ENCODE peak calls at places on chromosomes 4 and X, in four cellular contexts. E, Q, S and T are unnamed samples.

GRCh38 chrX:39012561-39013209 is 211.4 kb downstream of the MID1IP1 start:
- DNase-seq in E (no peak), Q (peak; percentile 63), S (no peak), T (no peak)

GRCh38 chr4:99507349-99507748 is 3.5 kb upstream of the C4orf17 start:
- DNase-seq in E (no peak), Q (no peak), S (no peak), T (no peak)

GRCh38 chr4:124948976-124949597 is 236.6 kb upstream of the ANKRD50 start:
- DNase-seq in E (no peak), Q (peak; percentile 90), S (no peak), T (no peak)

GRCh38 chr4:100962698-100963097 is 384.6 kb downstream of the PPP3CA start:
- DNase-seq in E (no peak), Q (no peak), S (no peak), T (no peak)

GRCh38 chr4:16122225-16122624 is 38.4 kb upstream of the PROM1 start:
- DNase-seq in E (no peak), Q (no peak), S (no peak), T (no peak)

GRCh38 chrX:96407043-96407442 is 277.6 kb upstream of the DIAPH2 start:
- DNase-seq in E (no peak), Q (peak; percentile 29), S (peak; percentile 4), T (no peak)

GRCh38 chr4:92231511-92231910 is 72.3 kb upstream of the GRID2 start:
- DNase-seq in E (no peak), Q (peak; percentile 24), S (no peak), T (no peak)

GRCh38 chr4:173334085-173334890 is at the start of gene HMGB2:
- DNase-seq in E (peak; percentile 100), Q (peak; percentile 100), S (peak; percentile 93), T (peak; percentile 95)

GRCh38 chr4:95156452-95156765 is 392.4 kb downstream of the UNC5C start:
- DNase-seq in E (no peak), Q (no peak), S (no peak), T (no peak)

GRCh38 chrX:154486052-154486395 is 391 bp downstream of the UBL4A start:
- DNase-seq in E (no peak), Q (no peak), S (peak; percentile 6), T (peak; percentile 30)

DNA sequence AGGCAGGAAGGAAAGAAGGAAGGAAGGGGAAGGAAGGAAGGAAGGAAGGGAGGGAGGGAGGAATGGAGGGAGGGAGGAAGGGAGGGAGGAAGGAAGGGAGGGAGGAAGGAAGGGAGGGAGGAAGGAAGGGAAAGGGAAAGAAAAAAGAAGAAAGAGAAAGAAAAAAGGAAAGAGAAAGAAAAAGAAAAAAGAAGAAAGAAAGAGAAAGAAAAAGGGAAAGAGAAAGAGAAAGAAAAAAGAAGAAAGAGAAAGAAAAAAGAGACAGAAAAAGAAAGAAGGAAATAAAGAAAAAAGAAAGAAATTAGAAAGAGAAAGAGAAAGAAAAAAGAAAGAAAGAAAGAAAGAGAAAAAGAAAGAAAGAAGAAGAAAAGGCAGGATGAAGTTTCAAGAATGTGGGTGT is 15.0 kb upstream of the NHSL2 start:
- DNase-seq in E (no peak), Q (no peak), S (no peak), T (no peak)
- TF ChIP-seq CTCF in E (no peak), Q (no peak), S (no peak), T (no peak)

DNA sequence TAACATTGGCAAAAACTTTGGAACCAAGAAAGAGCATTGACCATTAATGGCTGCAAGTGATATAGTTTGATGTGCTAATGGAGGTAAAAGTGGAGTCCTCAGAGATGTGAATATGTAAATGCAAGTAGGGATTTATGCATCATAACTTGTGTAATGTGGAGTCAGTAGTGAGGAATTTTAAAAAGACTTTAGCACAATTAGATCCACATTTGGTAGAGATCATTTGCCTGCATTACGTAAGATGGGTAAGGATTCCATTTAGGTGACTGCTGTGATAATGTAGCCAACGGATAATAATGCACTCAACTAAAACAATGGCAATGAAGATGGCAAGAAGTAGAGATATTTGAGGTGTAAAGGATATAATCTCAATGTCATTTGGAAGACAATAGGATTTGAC is 1128.4 kb downstream of the ADGRL3 start:
- DNase-seq in E (no peak), Q (no peak), S (no peak), T (no peak)
- TF ChIP-seq CTCF in E (no peak), Q (no peak), S (no peak), T (no peak)

DNA sequence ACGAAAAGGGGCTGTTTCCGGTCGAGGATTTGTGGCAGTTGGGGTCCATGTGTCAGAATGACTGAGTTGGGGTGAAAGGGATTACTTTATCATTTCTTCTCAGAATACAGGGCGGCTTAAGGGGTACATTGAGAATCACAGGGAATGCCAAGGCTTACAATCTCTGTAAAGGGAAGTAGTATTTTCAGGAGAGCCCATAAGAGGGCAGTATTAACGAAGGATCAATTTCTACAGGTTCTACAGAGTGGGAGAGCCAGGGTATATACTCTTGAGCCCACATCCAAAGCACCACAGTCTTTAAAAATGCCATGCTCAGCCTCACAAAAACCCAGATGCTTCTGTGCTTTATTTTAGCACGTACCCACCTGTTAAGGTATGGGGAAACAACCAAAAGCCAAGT is 67.7 kb upstream of the ZXDA start:
- DNase-seq in E (no peak), Q (no peak), S (no peak), T (no peak)
- TF ChIP-seq CTCF in E (no peak), Q (no peak), S (no peak), T (no peak)

GRCh38 chr4:175054980-175055379 is 136.8 kb downstream of the ADAM29 start:
- DNase-seq in E (no peak), Q (no peak), S (no peak), T (no peak)
- TF ChIP-seq CTCF in E (no peak), Q (no peak), S (no peak), T (no peak)

DNA sequence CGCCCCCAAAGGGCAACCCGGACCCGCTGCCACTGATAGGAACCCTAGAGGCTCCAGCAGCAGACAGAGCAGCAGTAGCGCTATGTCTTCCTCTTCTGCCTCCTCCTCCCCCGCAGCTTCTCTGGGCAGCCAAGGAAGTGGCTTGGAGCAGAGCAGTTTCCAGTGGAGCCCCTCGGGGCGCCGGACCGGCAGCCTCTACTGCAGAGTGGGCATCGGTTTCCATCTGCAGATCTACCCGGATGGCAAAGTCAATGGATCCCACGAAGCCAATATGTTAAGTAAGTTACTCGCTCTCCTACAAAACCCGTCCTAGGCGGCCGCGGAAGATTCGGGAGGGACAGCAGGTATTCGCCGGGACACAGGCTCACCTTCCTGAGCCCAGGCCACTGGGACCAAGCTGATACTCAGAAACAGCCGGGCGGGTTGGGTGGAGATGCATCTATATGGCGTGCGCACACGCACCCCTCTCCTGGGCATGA is 477 bp downstream of the FGF5 start:
- DNase-seq in E (no peak), Q (peak; percentile 69), S (no peak), T (no peak)
- TF ChIP-seq CTCF in E (no peak), Q (no peak), S (no peak), T (no peak)

GRCh38 chr4:44927361-44928061 is 201.2 kb upstream of the GNPDA2 start:
- DNase-seq in E (no peak), Q (peak; percentile 2), S (peak; percentile 0), T (no peak)
- TF ChIP-seq CTCF in E (peak; percentile 32), Q (peak; percentile 34), S (peak; percentile 46), T (no peak)

DNA sequence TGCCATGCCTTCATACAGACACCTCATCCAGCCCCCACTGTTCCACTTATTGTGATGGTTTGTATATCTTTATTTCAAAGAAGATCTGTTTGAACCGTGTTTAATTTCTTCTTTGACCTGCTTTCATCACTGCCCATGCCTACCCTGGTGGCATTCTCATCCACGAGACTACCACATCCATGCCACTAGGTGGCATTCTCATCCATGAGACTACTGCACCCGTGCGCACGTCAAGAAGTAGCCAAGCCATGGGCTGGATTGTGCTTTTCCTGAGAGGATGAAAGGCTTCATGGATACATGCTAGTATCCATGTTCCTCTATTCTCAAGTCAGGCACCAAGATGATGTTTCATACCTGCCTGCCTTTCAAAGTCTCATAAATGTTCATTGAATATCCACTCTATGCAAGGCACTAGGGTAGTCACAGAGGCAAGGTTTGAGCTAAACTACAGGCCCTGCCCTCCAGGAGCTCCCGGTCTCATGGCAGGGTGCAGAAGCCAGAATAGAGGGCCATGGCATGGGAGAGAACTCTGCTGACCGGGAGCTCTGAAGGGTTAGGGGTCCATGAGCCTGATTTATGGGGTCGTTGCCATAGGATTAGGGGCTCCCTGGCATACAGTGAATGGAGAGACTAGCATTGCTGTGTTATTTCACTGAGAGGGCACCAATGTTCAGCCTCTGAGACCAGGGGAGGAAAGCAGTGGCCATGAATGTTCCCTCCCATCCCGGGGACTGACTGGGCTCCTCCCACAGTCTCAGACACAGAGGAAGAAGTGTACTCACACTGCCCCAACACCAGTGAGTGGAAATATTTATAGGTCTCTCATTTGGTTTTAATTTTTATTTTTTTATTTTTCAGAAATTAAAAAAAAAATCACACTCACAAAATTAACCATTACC is 24.8 kb upstream of the EOLA2 start:
- DNase-seq in E (peak; percentile 73), Q (peak; percentile 49), S (peak; percentile 51), T (no peak)
- TF ChIP-seq CTCF in E (peak; percentile 59), Q (peak; percentile 72), S (peak; percentile 80), T (no peak)

GRCh38 chr4:142567199-142567598 is 278.9 kb downstream of the INPP4B start:
- DNase-seq in E (no peak), Q (peak; percentile 22), S (peak; percentile 4), T (no peak)
- TF ChIP-seq CTCF in E (no peak), Q (no peak), S (peak; percentile 27), T (no peak)

GRCh38 chr4:129346760-129347159 is 250.8 kb downstream of the C4orf33 start:
- DNase-seq in E (no peak), Q (no peak), S (no peak), T (no peak)

GRCh38 chr4:129345680-129346079 is 249.7 kb downstream of the C4orf33 start:
- DNase-seq in E (no peak), Q (no peak), S (no peak), T (no peak)

GRCh38 chr4:129342820-129343219 is 246.9 kb downstream of the C4orf33 start:
- DNase-seq in E (no peak), Q (peak; percentile 61), S (no peak), T (no peak)

DNA sequence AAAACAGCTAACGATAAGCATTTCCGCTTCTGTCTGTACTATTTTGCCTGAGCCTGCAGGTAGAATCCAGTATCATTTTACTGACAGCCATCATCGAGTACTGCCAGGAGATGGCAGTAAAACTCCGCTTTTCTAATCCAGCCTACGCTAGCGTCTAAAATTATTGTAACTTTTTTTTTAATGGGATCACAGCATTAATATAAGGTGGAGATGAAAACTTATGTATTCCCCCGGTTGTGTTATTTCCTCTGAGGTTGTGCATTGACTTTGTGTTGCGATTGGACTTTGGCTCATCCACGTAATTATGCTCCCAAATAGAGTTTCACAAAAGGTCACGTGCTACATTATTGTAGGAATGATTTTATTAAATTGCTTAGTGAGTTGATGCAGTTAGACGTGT is 248.1 kb downstream of the C4orf33 start:
- DNase-seq in E (no peak), Q (peak; percentile 11), S (peak; percentile 13), T (no peak)
- TF ChIP-seq CTCF in E (peak; percentile 56), Q (peak; percentile 80), S (peak; percentile 67), T (no peak)